ENCODE peak calls at places on chromosomes 12 and 14, in four cellular contexts. N is transverse colon, H is endothelial cell of umbilical vein, A is Peyer's patch. T is an unnamed sample.

GRCh38 chr12:57280234-57281062 is 29.5 kb upstream of the STAC3 start:
- DNase-seq in N (peak; percentile 73), H (peak; percentile 73), A (peak; percentile 67), T (no peak)

GRCh38 chr14:100428727-100429126 is 105.6 kb downstream of the SLC25A47 start:
- DNase-seq in N (no peak), H (no peak), A (no peak), T (no peak)

GRCh38 chr12:119715268-119715620 is 47.3 kb downstream of the PRKAB1 start:
- DNase-seq in N (no peak), H (no peak), A (no peak), T (no peak)

GRCh38 chr14:28773917-28774691 is 7.5 kb downstream of the FOXG1 start:
- DNase-seq in N (no peak), H (no peak), A (no peak), T (peak; percentile 89)

GRCh38 chr12:104478396-104479140 is 21.8 kb downstream of the CHST11 start:
- DNase-seq in N (peak; percentile 38), H (peak; percentile 39), A (no peak), T (no peak)

GRCh38 chr12:24153041-24153440 is 203.6 kb upstream of the SOX5 start:
- DNase-seq in N (no peak), H (no peak), A (no peak), T (no peak)

GRCh38 chr12:42129595-42130204 is 15.0 kb downstream of the GXYLT1 start:
- DNase-seq in N (peak; percentile 13), H (peak; percentile 86), A (no peak), T (peak; percentile 50)

GRCh38 chr14:90355540-90356518 is 24.1 kb upstream of the NRDE2 start:
- DNase-seq in N (no peak), H (no peak), A (peak; percentile 53), T (peak; percentile 87)

GRCh38 chr12:45183263-45183662 is 32.6 kb upstream of the ANO6 start:
- DNase-seq in N (no peak), H (peak; percentile 51), A (no peak), T (no peak)

GRCh38 chr12:116691205-116691604 is 46.7 kb downstream of the SPRING1 start:
- DNase-seq in N (no peak), H (no peak), A (no peak), T (no peak)

GRCh38 chr12:124391340-124392261 is 96.7 kb downstream of the RFLNA start:
- DNase-seq in N (peak; percentile 71), H (peak; percentile 42), A (no peak), T (no peak)

GRCh38 chr12:28313631-28314030 is 123.4 kb downstream of the CCDC91 start:
- DNase-seq in N (no peak), H (peak; percentile 78), A (no peak), T (no peak)

GRCh38 chr12:46459111-46459510 is 86.5 kb upstream of the SLC38A2 start:
- DNase-seq in N (no peak), H (peak; percentile 74), A (no peak), T (no peak)

GRCh38 chr12:82694970-82695369 is 8.3 kb downstream of the TMTC2 start:
- DNase-seq in N (no peak), H (peak; percentile 21), A (no peak), T (no peak)

GRCh38 chr14:105290598-105291356 is 10.0 kb downstream of the BRF1 start:
- DNase-seq in N (no peak), H (peak; percentile 20), A (no peak), T (no peak)

GRCh38 chr12:6493580-6494350 is at the start of gene NCAPD2:
- DNase-seq in N (peak; percentile 96), H (peak; percentile 98), A (peak; percentile 96), T (peak; percentile 97)

GRCh38 chr14:85281921-85282320 is 248.0 kb upstream of the FLRT2 start:
- DNase-seq in N (no peak), H (peak; percentile 45), A (no peak), T (no peak)
- H3K9me3 ChIP-seq in N (no peaks in the 10 kb centered on the region), H (no peaks in the 10 kb centered on the region), A (no peaks in the 10 kb centered on the region), T (no peaks in the 10 kb centered on the region)

GRCh38 chr12:3034067-3034750 is 43.0 kb upstream of the TSPAN9 start:
- DNase-seq in N (peak; percentile 51), H (peak; percentile 78), A (peak; percentile 77), T (peak; percentile 91)
- TF ChIP-seq CTCF in N (peak; percentile 57), H (peak; percentile 76), A (no peak), T (peak; percentile 96)

GRCh38 chr12:54654926-54655325 is 6.8 kb upstream of the DCD start:
- DNase-seq in N (no peak), H (no peak), A (no peak), T (no peak)
- H3K27ac ChIP-seq in N (no peak overlapping the region), H (no peak overlapping the region), A (no peak overlapping the region), T (no peak overlapping the region)

DNA sequence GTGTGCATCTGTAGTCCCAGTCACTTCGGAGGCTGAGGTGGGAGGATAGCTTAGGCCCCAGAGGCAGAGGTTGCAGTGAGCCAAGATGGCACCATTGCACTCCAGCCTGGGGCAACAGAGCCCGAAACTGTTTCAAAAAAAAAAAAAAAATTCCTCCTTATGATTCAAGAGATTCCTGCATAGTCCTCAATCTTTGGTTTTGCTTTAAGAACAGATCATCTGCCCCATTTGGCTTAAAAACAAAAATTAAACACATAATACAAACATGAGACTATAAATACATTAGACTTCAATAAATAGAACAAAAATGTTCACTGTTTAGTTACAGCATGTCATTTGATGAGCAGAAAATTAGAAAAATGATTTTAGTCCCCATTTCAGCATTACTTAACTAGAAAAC is 131.2 kb downstream of the PAWR start:
- DNase-seq in N (no peak), H (no peak), A (no peak), T (no peak)
- H3K9me3 ChIP-seq in N (no peaks in the 10 kb centered on the region), H (peaks cover 3% of the 10 kb centered on the region), A (no peaks in the 10 kb centered on the region), T (no peaks in the 10 kb centered on the region)

GRCh38 chr12:69130064-69130463 is 109.3 kb upstream of the CPSF6 start:
- DNase-seq in N (no peak), H (no peak), A (no peak), T (no peak)
- TF ChIP-seq CTCF in N (no peak), H (no peak), A (no peak), T (no peak)

DNA sequence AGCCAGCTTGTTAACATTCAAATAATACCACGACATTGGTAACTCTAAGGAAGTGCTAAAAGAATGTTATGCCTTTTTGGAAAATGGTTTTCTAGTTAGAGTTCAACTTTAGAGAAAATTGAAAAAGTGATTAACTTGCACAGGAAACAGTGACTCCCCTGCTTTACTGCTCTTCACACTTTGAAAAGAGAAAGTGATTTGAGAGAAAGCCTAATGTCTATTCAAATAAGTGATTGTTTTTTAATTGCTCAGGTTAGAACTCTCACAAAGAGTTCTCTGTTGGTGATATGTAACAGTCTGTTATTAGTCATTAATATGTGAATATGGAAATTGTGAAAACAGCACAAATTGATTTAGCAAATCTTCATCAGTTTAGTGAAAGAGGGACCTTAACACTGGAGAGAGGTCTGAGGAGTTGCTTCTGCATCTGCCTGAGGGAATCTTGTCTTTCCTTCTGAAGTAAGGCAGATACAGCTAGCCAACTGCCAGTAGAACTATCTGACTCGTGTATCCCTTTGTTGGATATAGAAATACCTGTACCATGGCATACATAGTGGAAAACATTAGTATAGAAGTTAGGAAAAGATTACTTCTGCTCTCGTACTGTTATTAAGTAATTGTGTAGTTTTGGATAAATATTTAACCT is 25.5 kb downstream of the ATF7IP start:
- DNase-seq in N (no peak), H (peak; percentile 40), A (no peak), T (no peak)
- H3K27ac ChIP-seq in N (no peak overlapping the region), H (no peak overlapping the region), A (peak overlapping the region; percentile 33), T (no peak overlapping the region)

GRCh38 chr12:34339922-34340321 is 317.6 kb downstream of the ALG10 start:
- DNase-seq in N (no peak), H (no peak), A (no peak), T (no peak)
- H3K9me3 ChIP-seq in N (peaks cover 30% of the 10 kb centered on the region), H (peaks cover 3% of the 10 kb centered on the region), A (no peaks in the 10 kb centered on the region), T (no peaks in the 10 kb centered on the region)

DNA sequence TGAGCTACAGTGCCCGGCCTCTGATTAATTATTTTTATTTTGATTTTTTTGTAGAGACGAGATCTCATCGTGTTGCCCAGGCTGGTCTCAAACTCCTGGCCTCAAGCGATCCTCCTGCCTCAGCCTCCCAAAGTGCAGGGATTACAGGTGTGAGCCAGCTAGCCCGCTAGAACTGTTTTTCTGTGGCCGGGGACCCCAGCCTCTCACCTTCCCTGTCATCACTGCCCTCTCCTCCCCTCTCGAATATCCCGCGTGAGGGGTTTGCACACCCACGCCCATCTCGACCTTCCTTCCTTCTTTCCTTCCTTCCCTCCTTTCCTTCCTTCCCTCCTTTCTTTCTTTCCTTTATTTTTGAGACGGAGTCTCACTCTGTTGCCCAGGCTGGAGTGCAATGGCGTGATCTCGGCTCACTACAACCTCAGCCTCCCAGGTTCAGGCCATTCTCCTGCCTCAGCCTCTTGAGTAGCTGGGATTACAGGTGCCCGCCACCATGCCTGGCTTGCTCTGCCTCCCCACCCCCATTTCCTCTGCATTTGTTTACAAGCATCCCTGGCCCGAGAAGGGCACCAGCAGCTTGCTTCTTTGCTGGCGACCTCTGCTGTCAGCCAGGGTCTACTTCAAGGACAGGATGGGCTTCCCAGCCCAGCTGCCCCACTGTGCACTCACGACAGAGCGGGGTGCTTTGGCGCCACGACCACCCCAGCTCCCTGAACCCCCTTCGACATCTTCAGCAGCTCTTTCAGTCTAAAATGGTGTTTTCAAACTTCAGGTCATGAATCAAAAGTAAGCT is 4.3 kb upstream of the TRAF3 start:
- DNase-seq in N (no peak), H (no peak), A (peak; percentile 24), T (peak; percentile 55)
- TF ChIP-seq CTCF in N (no peak), H (peak; percentile 5), A (no peak), T (peak; percentile 67)

DNA sequence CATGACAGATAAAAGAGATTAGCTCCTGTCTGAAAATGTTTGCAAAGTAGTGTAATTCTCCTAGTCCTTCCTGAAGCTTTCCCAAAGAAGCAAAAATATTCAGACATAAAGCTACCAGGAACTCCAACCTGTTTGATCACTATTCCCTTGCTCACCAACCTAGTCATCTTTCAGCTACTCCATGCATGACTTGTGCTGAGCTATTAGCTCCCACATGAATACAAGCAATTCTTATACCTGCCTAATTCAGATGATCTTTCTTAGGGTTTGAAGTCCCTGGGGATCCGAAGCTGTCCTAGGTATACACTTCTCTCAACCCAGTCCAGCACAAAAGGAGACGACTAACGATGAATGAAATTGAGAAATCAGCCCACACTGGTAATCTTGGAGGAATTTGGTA is 691 bp upstream of the PTGR2 start:
- DNase-seq in N (no peak), H (peak; percentile 18), A (no peak), T (no peak)
- H3K27ac ChIP-seq in N (peak overlapping the region; percentile 91), H (peak overlapping the region; percentile 93), A (peak overlapping the region; percentile 93), T (peak overlapping the region; percentile 90)